ENCODE peak calls at places on chromosomes 11 and 22, in six cellular contexts. K is adipocyte, V is body of pancreas, O is psoas muscle, X is breast epithelium, H is colonic mucosa. T is an unnamed sample.

GRCh38 chr11:45603930-45604682 is 61.3 kb downstream of the CHST1 start:
- DNase-seq in K (no peak), V (no peak), O (no peak), X (no peak), H (no peak), T (no peak)

GRCh38 chr11:2779981-2780849 is 80.4 kb upstream of the KCNQ1OT1 start:
- DNase-seq in K (no peak), V (peak; percentile 68), O (peak; percentile 58), X (peak; percentile 17), H (peak; percentile 20), T (no peak)

GRCh38 chr11:120714448-120714847 is 202.9 kb downstream of the GRIK4 start:
- DNase-seq in K (no peak), V (no peak), O (no peak), X (no peak), H (no peak), T (no peak)

GRCh38 chr22:42256930-42257329 is 13.5 kb downstream of the TCF20 start:
- DNase-seq in K (no peak), V (no peak), O (no peak), X (no peak), H (no peak), T (no peak)

GRCh38 chr22:39703890-39704658 is 133.5 kb downstream of the CACNA1I start:
- DNase-seq in K (no peak), V (no peak), O (peak; percentile 93), X (peak; percentile 22), H (peak; percentile 26), T (no peak)

GRCh38 chr11:96339704-96340554 is 3.1 kb downstream of the MAML2 start:
- DNase-seq in K (no peak), V (no peak), O (no peak), X (peak; percentile 30), H (peak; percentile 43), T (no peak)

GRCh38 chr11:18392434-18393321 is 1.7 kb upstream of the LDHA start:
- DNase-seq in K (no peak), V (no peak), O (no peak), X (no peak), H (no peak), T (no peak)

GRCh38 chr11:122863704-122864326 is 18.7 kb upstream of the JHY start:
- DNase-seq in K (peak; percentile 87), V (peak; percentile 33), O (no peak), X (no peak), H (peak; percentile 29), T (peak; percentile 43)

GRCh38 chr22:23163665-23164064 is 16.6 kb upstream of the BCR start:
- DNase-seq in K (no peak), V (peak; percentile 27), O (peak; percentile 79), X (peak; percentile 75), H (no peak), T (no peak)

GRCh38 chr22:45577746-45578523 is 75.3 kb downstream of the FBLN1 start:
- DNase-seq in K (peak; percentile 88), V (peak; percentile 84), O (peak; percentile 91), X (peak; percentile 57), H (peak; percentile 86), T (peak; percentile 90)

GRCh38 chr11:67648140-67648795 is 2.3 kb downstream of the ACY3 start:
- DNase-seq in K (no peak), V (peak; percentile 76), O (no peak), X (no peak), H (no peak), T (no peak)

GRCh38 chr22:39471421-39472141 is 14.8 kb downstream of the MGAT3 start:
- DNase-seq in K (peak; percentile 76), V (no peak), O (no peak), X (no peak), H (peak; percentile 59), T (no peak)

GRCh38 chr11:69745201-69745600 is 29.9 kb downstream of the FGF4 start:
- DNase-seq in K (no peak), V (no peak), O (no peak), X (no peak), H (no peak), T (no peak)

GRCh38 chr11:105229758-105230157 is 90.2 kb upstream of the CARD18 start:
- DNase-seq in K (no peak), V (no peak), O (no peak), X (no peak), H (no peak), T (no peak)

GRCh38 chr11:120773501-120774031 is 250.3 kb upstream of the TBCEL start:
- DNase-seq in K (no peak), V (no peak), O (no peak), X (no peak), H (peak; percentile 38), T (no peak)

GRCh38 chr11:57903441-57904123 is 120.1 kb upstream of the OR9Q1 start:
- DNase-seq in K (no peak), V (peak; percentile 38), O (no peak), X (peak; percentile 75), H (peak; percentile 73), T (peak; percentile 11)

GRCh38 chr11:107397357-107397756 is 60.3 kb downstream of the CWF19L2 start:
- DNase-seq in K (no peak), V (no peak), O (no peak), X (no peak), H (no peak), T (no peak)

GRCh38 chr22:49351761-49352221 is 475.9 kb downstream of the BRD1 start:
- DNase-seq in K (no peak), V (no peak), O (peak; percentile 19), X (no peak), H (no peak), T (no peak)

GRCh38 chr11:96694338-96694737 is 304.5 kb downstream of the JRKL start:
- DNase-seq in K (no peak), V (no peak), O (no peak), X (no peak), H (no peak), T (peak; percentile 72)

GRCh38 chr22:29912605-29913398 is 29.8 kb downstream of the MTMR3 start:
- DNase-seq in K (peak; percentile 89), V (no peak), O (no peak), X (no peak), H (no peak), T (no peak)

GRCh38 chr22:34975721-34976120 is 90.2 kb upstream of the ISX start:
- DNase-seq in K (peak; percentile 4), V (no peak), O (no peak), X (no peak), H (no peak), T (no peak)

GRCh38 chr11:75625970-75626691 is 42.7 kb downstream of the MAP6 start:
- DNase-seq in K (peak; percentile 74), V (no peak), O (no peak), X (no peak), H (no peak), T (no peak)

GRCh38 chr22:29216873-29217666 is 11.4 kb downstream of the EMID1 start:
- DNase-seq in K (peak; percentile 90), V (peak; percentile 92), O (peak; percentile 75), X (peak; percentile 44), H (no peak), T (no peak)

GRCh38 chr22:42799462-42800405 is 57.3 kb downstream of the ARFGAP3 start:
- DNase-seq in K (no peak), V (no peak), O (no peak), X (no peak), H (no peak), T (no peak)

GRCh38 chr11:23680488-23681230 is 816.2 kb upstream of the LUZP2 start:
- DNase-seq in K (no peak), V (no peak), O (peak; percentile 40), X (no peak), H (no peak), T (no peak)

GRCh38 chr11:108206171-108206570 is 16.3 kb downstream of the NPAT start:
- DNase-seq in K (no peak), V (no peak), O (peak; percentile 83), X (no peak), H (no peak), T (no peak)

GRCh38 chr11:134516529-134516928 is 104.5 kb upstream of the B3GAT1 start:
- DNase-seq in K (no peak), V (peak; percentile 6), O (peak; percentile 30), X (no peak), H (no peak), T (peak; percentile 40)

GRCh38 chr11:65773784-65774411 is 6.9 kb downstream of the AP5B1 start:
- DNase-seq in K (no peak), V (no peak), O (no peak), X (peak; percentile 14), H (no peak), T (no peak)

GRCh38 chr11:60951611-60951908 is 416 bp downstream of the SLC15A3 start:
- DNase-seq in K (peak; percentile 16), V (no peak), O (no peak), X (no peak), H (no peak), T (no peak)

GRCh38 chr11:128860571-128861361 is 6.3 kb downstream of the KCNJ1 start:
- DNase-seq in K (peak; percentile 85), V (no peak), O (no peak), X (no peak), H (no peak), T (no peak)

GRCh38 chr22:17924076-17924475 is 100.3 kb downstream of the MICAL3 start:
- DNase-seq in K (no peak), V (no peak), O (no peak), X (no peak), H (no peak), T (no peak)

GRCh38 chr11:59426361-59427067 is at the start of gene OR5A2:
- DNase-seq in K (no peak), V (no peak), O (no peak), X (no peak), H (no peak), T (no peak)

GRCh38 chr22:20132686-20133246 is 1.2 kb downstream of the ZDHHC8 start:
- DNase-seq in K (no peak), V (no peak), O (no peak), X (no peak), H (no peak), T (no peak)
- H3K4me1 ChIP-seq in K (peaks cover 13% of the 10 kb centered on the region), V (peaks cover 51% of the 10 kb centered on the region), O (peaks cover 50% of the 10 kb centered on the region), X (peaks cover 20% of the 10 kb centered on the region), H (peaks cover 10% of the 10 kb centered on the region), T (peaks cover 33% of the 10 kb centered on the region)

DNA sequence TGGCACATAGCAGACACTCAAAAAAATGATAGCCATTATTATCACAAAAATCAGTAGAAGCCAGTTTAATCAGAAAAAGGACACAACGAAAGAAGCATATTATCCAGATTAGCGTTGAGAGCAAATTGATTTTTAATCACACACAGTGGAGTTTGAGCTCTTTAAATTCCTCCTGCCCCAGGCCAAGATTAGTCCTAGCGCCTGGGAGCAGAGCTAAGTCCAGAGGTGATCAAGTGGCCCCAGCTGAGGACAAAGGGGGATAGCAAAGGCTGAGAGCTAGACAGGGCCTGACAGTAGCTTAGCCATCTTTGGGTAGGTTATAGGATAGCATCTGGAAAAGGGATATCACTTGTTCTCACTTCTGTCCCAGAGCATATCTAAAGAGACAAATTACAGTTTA is 133.6 kb downstream of the NXPE2 start:
- DNase-seq in K (no peak), V (no peak), O (no peak), X (no peak), H (no peak), T (no peak)
- H3K4me3 ChIP-seq in K (no peak overlapping the region), V (no peak overlapping the region), O (no peak overlapping the region), X (no peak overlapping the region), H (no peak overlapping the region), T (no peak overlapping the region)

GRCh38 chr11:119363081-119363861 is 16.8 kb upstream of the MFRP start:
- DNase-seq in K (no peak), V (peak; percentile 60), O (no peak), X (no peak), H (no peak), T (no peak)
- H3K4me1 ChIP-seq in K (peaks cover 54% of the 10 kb centered on the region), V (peaks cover 58% of the 10 kb centered on the region), O (peaks cover 78% of the 10 kb centered on the region), X (no peaks in the 10 kb centered on the region), H (peaks cover 17% of the 10 kb centered on the region), T (peaks cover 24% of the 10 kb centered on the region)

GRCh38 chr11:114256176-114256897 is 39.9 kb upstream of the NNMT start:
- DNase-seq in K (no peak), V (no peak), O (peak; percentile 60), X (no peak), H (no peak), T (peak; percentile 47)
- H3K4me3 ChIP-seq in K (no peak overlapping the region), V (no peak overlapping the region), O (no peak overlapping the region), X (no peak overlapping the region), H (no peak overlapping the region), T (no peak overlapping the region)

GRCh38 chr11:118615996-118616395 is 8.6 kb downstream of the PHLDB1 start:
- DNase-seq in K (no peak), V (peak; percentile 10), O (peak; percentile 39), X (no peak), H (no peak), T (no peak)
- H3K4me1 ChIP-seq in K (peaks cover 78% of the 10 kb centered on the region), V (peaks cover 61% of the 10 kb centered on the region), O (peaks cover 7% of the 10 kb centered on the region), X (peaks cover 19% of the 10 kb centered on the region), H (peaks cover 8% of the 10 kb centered on the region), T (peaks cover 26% of the 10 kb centered on the region)